ENCODE peak calls at places on chromosomes 13 and 19, in eight cellular contexts. F is IMR-90; J is mesothelial cell of epicardium; X is endothelial cell; B is Calu3; P is progenitor cell of endocrine pancreas; K is CD4-positive, alpha-beta T cell; T is body of pancreas. Z is an unnamed sample.

GRCh38 chr19:58196911-58197616 is 14.2 kb downstream of the ZNF274 start:
- DNase-seq in F (peak), J (no peak), X (no peak), B (no peak), P (no peak), K (no peak), T (no peak), Z (no peak)

GRCh38 chr13:51821666-51822065 is 17.7 kb upstream of the DHRS12 start:
- DNase-seq in F (no peak), J (no peak), X (no peak), B (no peak), P (no peak), K (no peak), T (no peak), Z (no peak)

GRCh38 chr19:2097330-2098327 is 914 bp downstream of the IZUMO4 start:
- DNase-seq in F (no peak), J (no peak), X (no peak), B (no peak), P (no peak), K (no peak), T (peak), Z (no peak)

GRCh38 chr19:38003427-38004099 is 96.6 kb downstream of the SIPA1L3 start:
- DNase-seq in F (peak), J (peak), X (peak), B (peak), P (no peak), K (no peak), T (peak), Z (no peak)

GRCh38 chr19:33385956-33386355 is 12.4 kb downstream of the CEBPG start:
- DNase-seq in F (no peak), J (no peak), X (no peak), B (no peak), P (no peak), K (no peak), T (peak), Z (no peak)

GRCh38 chr13:75327132-75327505 is 154.8 kb downstream of the TBC1D4 start:
- DNase-seq in F (no peak), J (no peak), X (no peak), B (no peak), P (no peak), K (no peak), T (no peak), Z (no peak)

GRCh38 chr19:48330012-48330681 is 4.8 kb downstream of the EMP3 start:
- DNase-seq in F (no peak), J (peak), X (peak), B (peak), P (peak), K (peak), T (peak), Z (peak)

GRCh38 chr13:70108276-70108845 is at the start of gene KLHL1:
- DNase-seq in F (no peak), J (no peak), X (no peak), B (no peak), P (no peak), K (no peak), T (no peak), Z (no peak)

GRCh38 chr19:5128932-5129389 is 160.0 kb downstream of the KDM4B start:
- DNase-seq in F (no peak), J (no peak), X (no peak), B (no peak), P (peak), K (no peak), T (peak), Z (no peak)

GRCh38 chr13:33140161-33140560 is 123.9 kb downstream of the KL start:
- DNase-seq in F (peak), J (no peak), X (no peak), B (no peak), P (no peak), K (no peak), T (no peak), Z (no peak)

GRCh38 chr13:60986301-60986700 is 429.3 kb downstream of the PCDH20 start:
- DNase-seq in F (no peak), J (no peak), X (no peak), B (no peak), P (no peak), K (no peak), T (no peak), Z (no peak)

DNA sequence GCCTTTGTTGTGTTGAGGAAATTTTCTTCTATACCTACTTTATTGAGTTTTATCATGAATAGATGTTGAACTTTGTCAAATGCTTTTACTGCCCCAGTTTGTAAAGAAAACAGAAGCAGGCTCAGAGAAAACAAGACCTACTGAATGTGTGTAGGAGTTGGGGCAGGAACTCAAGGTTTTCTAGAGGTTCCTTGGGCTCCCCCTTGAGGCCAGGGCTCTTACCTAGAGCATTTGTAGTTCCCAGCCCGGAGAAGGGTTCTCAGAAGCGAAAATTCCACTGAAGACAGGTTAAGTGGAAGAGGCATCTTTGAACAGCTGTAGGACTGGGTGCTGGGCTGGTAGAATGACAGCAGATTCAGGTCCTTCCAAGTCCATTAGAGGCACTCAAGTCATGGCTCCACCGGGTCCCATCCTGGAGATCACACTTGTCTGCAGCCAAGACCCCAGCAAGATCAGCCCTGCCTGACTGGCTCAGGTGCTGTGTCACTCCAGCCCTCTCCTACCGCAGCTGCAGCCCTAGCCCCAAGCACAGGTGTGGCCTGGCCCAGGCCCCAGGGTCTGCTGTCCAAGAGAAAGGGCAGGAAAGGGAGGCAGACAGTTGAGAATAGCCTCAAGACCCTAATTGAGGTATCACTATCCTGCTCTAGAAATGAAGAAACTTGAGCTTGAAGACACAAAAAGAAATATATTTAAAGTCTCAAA is 425.5 kb downstream of the PCDH20 start:
- DNase-seq in F (no peak), J (no peak), X (peak), B (no peak), P (no peak), K (no peak), T (peak), Z (no peak)
- TF ChIP-seq CTCF in F (no peak), J (no peak), X (no peak), B (no peak), P (no peak), K (no peak), T (no peak), Z (no peak)

GRCh38 chr13:109606404-109607028 is 179.9 kb downstream of the IRS2 start:
- DNase-seq in F (no peak), J (no peak), X (no peak), B (no peak), P (no peak), K (no peak), T (no peak), Z (no peak)

GRCh38 chr13:109608032-109608431 is 178.4 kb downstream of the IRS2 start:
- DNase-seq in F (no peak), J (no peak), X (no peak), B (no peak), P (no peak), K (no peak), T (no peak), Z (no peak)

GRCh38 chr13:109611912-109612691 is 174.3 kb downstream of the IRS2 start:
- DNase-seq in F (no peak), J (no peak), X (no peak), B (no peak), P (no peak), K (no peak), T (no peak), Z (no peak)

GRCh38 chr13:109608503-109608902 is 177.9 kb downstream of the IRS2 start:
- DNase-seq in F (no peak), J (no peak), X (no peak), B (no peak), P (no peak), K (no peak), T (no peak), Z (no peak)

GRCh38 chr13:109610517-109610916 is 175.9 kb downstream of the IRS2 start:
- DNase-seq in F (no peak), J (no peak), X (peak), B (peak), P (no peak), K (peak), T (peak), Z (peak)
- TF ChIP-seq CTCF in F (peak), J (no peak), X (no peak), B (no peak), P (peak), K (peak), T (no peak), Z (peak)

GRCh38 chr13:46992383-46992952 is 95.6 kb upstream of the HTR2A start:
- DNase-seq in F (no peak), J (no peak), X (peak), B (peak), P (no peak), K (no peak), T (no peak), Z (no peak)
- TF ChIP-seq CTCF in F (peak), J (no peak), X (peak), B (peak), P (peak), K (no peak), T (no peak), Z (no peak)

DNA sequence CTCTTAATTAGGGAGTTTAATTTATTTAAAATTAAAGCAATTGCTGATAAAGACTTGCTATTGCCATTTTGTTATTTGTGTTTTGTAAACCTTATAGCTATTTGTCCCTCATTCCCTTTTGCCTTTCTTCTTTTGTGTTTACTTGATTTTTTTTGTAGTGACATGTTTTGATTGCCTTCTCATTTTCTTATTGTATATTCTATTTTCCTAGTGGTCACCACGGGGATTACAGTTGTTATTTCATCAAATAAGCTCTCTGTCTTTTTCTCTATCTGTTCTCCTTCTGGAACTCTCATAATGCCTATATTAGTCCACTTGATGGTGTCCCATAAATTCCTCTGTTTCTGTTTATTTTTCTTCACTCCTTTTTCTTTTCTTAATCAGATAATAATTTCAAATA is 64.4 kb upstream of the FRY start:
- DNase-seq in F (no peak), J (no peak), X (no peak), B (no peak), P (no peak), K (no peak), T (no peak), Z (no peak)
- TF ChIP-seq CTCF in F (no peak), J (peak), X (peak), B (no peak), P (peak), K (no peak), T (no peak), Z (peak)

DNA sequence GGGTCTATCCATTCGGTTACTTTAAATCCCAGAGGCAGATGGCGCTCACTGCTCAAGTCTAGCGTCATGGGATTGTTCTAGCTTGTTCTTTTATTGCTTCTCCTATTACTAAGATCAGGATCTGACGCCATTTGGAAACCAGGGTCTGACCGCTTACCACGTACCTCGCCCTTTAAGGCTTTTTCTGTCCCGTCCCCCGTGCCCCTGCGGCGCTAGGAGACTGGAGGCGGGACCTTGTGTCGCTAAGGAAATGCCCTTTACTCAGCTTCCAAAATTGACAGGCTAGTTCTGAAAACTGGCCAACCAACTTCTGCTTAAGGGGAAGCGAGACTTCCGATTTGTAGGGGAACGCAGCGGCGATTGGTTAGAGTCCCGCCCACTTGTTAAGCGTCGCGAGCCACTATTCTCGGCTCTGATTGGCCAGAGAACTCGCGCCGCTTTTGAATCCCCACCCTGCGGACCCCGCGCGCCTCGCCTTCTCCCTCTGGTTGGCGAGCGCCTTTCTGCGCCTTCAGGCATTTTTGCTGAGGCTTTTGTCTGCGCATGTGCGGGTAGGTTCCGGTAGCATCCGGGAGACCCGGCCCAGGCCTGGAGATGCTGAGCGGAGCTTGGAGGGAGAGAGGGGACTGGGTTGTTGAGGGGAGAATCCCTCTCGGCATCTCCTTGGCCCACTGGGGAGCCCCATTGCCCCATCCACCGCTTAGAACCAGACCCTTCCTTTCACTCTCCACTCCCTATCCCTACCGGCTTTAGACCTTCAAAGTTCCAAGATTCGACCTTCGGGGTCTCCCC is 3.9 kb upstream of the C19orf84 start:
- DNase-seq in F (peak), J (peak), X (peak), B (peak), P (peak), K (peak), T (peak), Z (peak)
- TF ChIP-seq CTCF in F (no peak), J (no peak), X (no peak), B (no peak), P (no peak), K (no peak), T (no peak), Z (no peak)

GRCh38 chr13:41500501-41500900 is 43.2 kb downstream of the RGCC start:
- DNase-seq in F (no peak), J (no peak), X (no peak), B (no peak), P (no peak), K (peak), T (no peak), Z (no peak)

GRCh38 chr13:41501281-41501680 is 43.9 kb downstream of the RGCC start:
- DNase-seq in F (no peak), J (no peak), X (no peak), B (no peak), P (no peak), K (no peak), T (no peak), Z (no peak)

GRCh38 chr13:41503386-41503785 is 46.0 kb downstream of the RGCC start:
- DNase-seq in F (no peak), J (no peak), X (no peak), B (no peak), P (no peak), K (no peak), T (no peak), Z (no peak)

GRCh38 chr13:41502021-41502420 is 44.7 kb downstream of the RGCC start:
- DNase-seq in F (no peak), J (no peak), X (no peak), B (no peak), P (no peak), K (no peak), T (no peak), Z (no peak)

GRCh38 chr13:41502676-41503075 is 45.3 kb downstream of the RGCC start:
- DNase-seq in F (no peak), J (no peak), X (no peak), B (no peak), P (no peak), K (peak), T (no peak), Z (no peak)
- TF ChIP-seq CTCF in F (no peak), J (no peak), X (no peak), B (no peak), P (no peak), K (no peak), T (no peak), Z (no peak)

GRCh38 chr19:52622261-52622660 is 15.9 kb downstream of the ZNF83 start:
- DNase-seq in F (no peak), J (no peak), X (no peak), B (no peak), P (no peak), K (no peak), T (no peak), Z (no peak)
- TF ChIP-seq CTCF in F (no peak), J (no peak), X (no peak), B (no peak), P (peak), K (no peak), T (no peak), Z (no peak)

DNA sequence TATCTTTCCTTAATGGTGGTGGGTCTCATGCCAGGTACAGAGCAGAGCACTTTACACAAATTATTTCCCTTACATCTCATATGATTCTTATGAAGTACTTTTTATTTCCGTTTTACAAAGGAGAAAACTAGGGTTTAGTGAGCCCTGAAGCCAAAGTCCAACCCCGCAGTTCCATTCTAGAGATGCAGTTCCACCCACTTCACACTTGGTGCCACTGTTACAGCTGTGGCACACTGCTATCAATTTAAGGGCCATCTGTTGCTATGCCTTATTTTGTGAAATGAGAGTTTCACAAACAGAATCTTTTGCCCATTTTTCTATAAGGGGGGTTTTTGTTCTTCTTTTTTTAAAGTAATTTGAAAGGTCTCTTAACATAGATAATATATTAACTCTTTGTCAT is 12.9 kb downstream of the MIPEP start:
- DNase-seq in F (peak), J (no peak), X (no peak), B (no peak), P (no peak), K (no peak), T (peak), Z (no peak)
- TF ChIP-seq CTCF in F (peak), J (no peak), X (no peak), B (peak), P (peak), K (no peak), T (no peak), Z (no peak)